ENCODE peak calls at places on chromosomes 7 and 10, in seven cellular contexts. One of them, this sample, is unnamed.
A peak's percentile ranks its signal among the peaks of the same experiment; 100 is the strongest.

GRCh38 chr7:108459922-108460551 is 3.8 kb upstream of the NRCAM start:
- DNase-seq in GM12878: no peak
- DNase-seq in HCT116: peak; percentile 4
- DNase-seq in IMR-90: no peak
- DNase-seq in K562: peak; percentile 60
- DNase-seq in SK-N-SH: peak; percentile 66
- DNase-seq in H1: no peak
- DNase-seq in this sample: peak; percentile 63

GRCh38 chr10:35386594-35387174 is 50.4 kb downstream of the CCNY start:
- DNase-seq in GM12878: no peak
- DNase-seq in HCT116: no peak
- DNase-seq in IMR-90: peak; percentile 37
- DNase-seq in K562: peak; percentile 85
- DNase-seq in SK-N-SH: peak; percentile 40
- DNase-seq in H1: no peak
- DNase-seq in this sample: no peak

GRCh38 chr7:127252736-127253288 is at the start of gene GRM8:
- DNase-seq in GM12878: no peak
- DNase-seq in HCT116: no peak
- DNase-seq in IMR-90: peak; percentile 22
- DNase-seq in K562: peak; percentile 55
- DNase-seq in SK-N-SH: peak; percentile 89
- DNase-seq in H1: peak; percentile 47
- DNase-seq in this sample: peak; percentile 13

GRCh38 chr10:70272925-70273316 is 10.9 kb downstream of the NPFFR1 start:
- DNase-seq in GM12878: peak; percentile 74
- DNase-seq in HCT116: no peak
- DNase-seq in IMR-90: peak; percentile 41
- DNase-seq in K562: peak; percentile 10
- DNase-seq in SK-N-SH: peak; percentile 49
- DNase-seq in H1: no peak
- DNase-seq in this sample: peak; percentile 37

GRCh38 chr10:63910806-63911205 is 389.6 kb downstream of the REEP3 start:
- DNase-seq in GM12878: no peak
- DNase-seq in HCT116: no peak
- DNase-seq in IMR-90: no peak
- DNase-seq in K562: no peak
- DNase-seq in SK-N-SH: no peak
- DNase-seq in H1: no peak
- DNase-seq in this sample: no peak

GRCh38 chr7:142482899-142483658 is 225.2 kb upstream of the PRSS58 start:
- DNase-seq in GM12878: no peak
- DNase-seq in HCT116: peak; percentile 35
- DNase-seq in IMR-90: peak; percentile 66
- DNase-seq in K562: peak; percentile 59
- DNase-seq in SK-N-SH: peak; percentile 55
- DNase-seq in H1: no peak
- DNase-seq in this sample: peak; percentile 25

GRCh38 chr10:108461976-108462375 is 1297.5 kb upstream of the SORCS1 start:
- DNase-seq in GM12878: no peak
- DNase-seq in HCT116: no peak
- DNase-seq in IMR-90: no peak
- DNase-seq in K562: no peak
- DNase-seq in SK-N-SH: no peak
- DNase-seq in H1: no peak
- DNase-seq in this sample: no peak

GRCh38 chr10:1180836-1181235 is 124.7 kb downstream of the WDR37 start:
- DNase-seq in GM12878: no peak
- DNase-seq in HCT116: no peak
- DNase-seq in IMR-90: no peak
- DNase-seq in K562: peak; percentile 23
- DNase-seq in SK-N-SH: no peak
- DNase-seq in H1: no peak
- DNase-seq in this sample: no peak

GRCh38 chr7:105678811-105679495 is 97.7 kb upstream of the EFCAB10 start:
- DNase-seq in GM12878: no peak
- DNase-seq in HCT116: no peak
- DNase-seq in IMR-90: peak; percentile 50
- DNase-seq in K562: peak; percentile 46
- DNase-seq in SK-N-SH: no peak
- DNase-seq in H1: no peak
- DNase-seq in this sample: no peak

GRCh38 chr10:132847856-132848255 is 61.9 kb upstream of the NKX6-2 start:
- DNase-seq in GM12878: no peak
- DNase-seq in HCT116: no peak
- DNase-seq in IMR-90: no peak
- DNase-seq in K562: no peak
- DNase-seq in SK-N-SH: peak; percentile 28
- DNase-seq in H1: no peak
- DNase-seq in this sample: no peak

GRCh38 chr7:1925349-1925748 is 255.3 kb downstream of the ELFN1 start:
- DNase-seq in GM12878: no peak
- DNase-seq in HCT116: no peak
- DNase-seq in IMR-90: no peak
- DNase-seq in K562: peak; percentile 34
- DNase-seq in SK-N-SH: no peak
- DNase-seq in H1: no peak
- DNase-seq in this sample: no peak

GRCh38 chr10:72563327-72563932 is 62.4 kb downstream of the MICU1 start:
- DNase-seq in GM12878: peak; percentile 69
- DNase-seq in HCT116: no peak
- DNase-seq in IMR-90: no peak
- DNase-seq in K562: no peak
- DNase-seq in SK-N-SH: no peak
- DNase-seq in H1: no peak
- DNase-seq in this sample: no peak

GRCh38 chr10:123117644-123118409 is 17.9 kb upstream of the HMX3 start:
- DNase-seq in GM12878: no peak
- DNase-seq in HCT116: no peak
- DNase-seq in IMR-90: no peak
- DNase-seq in K562: no peak
- DNase-seq in SK-N-SH: no peak
- DNase-seq in H1: no peak
- DNase-seq in this sample: no peak

GRCh38 chr7:155456772-155457543 is 971 bp upstream of the EN2 start:
- DNase-seq in GM12878: no peak
- DNase-seq in HCT116: no peak
- DNase-seq in IMR-90: peak; percentile 31
- DNase-seq in K562: peak; percentile 38
- DNase-seq in SK-N-SH: peak; percentile 94
- DNase-seq in H1: no peak
- DNase-seq in this sample: peak; percentile 91

GRCh38 chr7:100888988-100889760 is at the start of gene UFSP1:
- DNase-seq in GM12878: no peak
- DNase-seq in HCT116: peak; percentile 21
- DNase-seq in IMR-90: no peak
- DNase-seq in K562: no peak
- DNase-seq in SK-N-SH: no peak
- DNase-seq in H1: no peak
- DNase-seq in this sample: no peak

GRCh38 chr7:24199978-24200377 is 84.0 kb upstream of the NPY start:
- DNase-seq in GM12878: no peak
- DNase-seq in HCT116: no peak
- DNase-seq in IMR-90: no peak
- DNase-seq in K562: no peak
- DNase-seq in SK-N-SH: peak; percentile 56
- DNase-seq in H1: no peak
- DNase-seq in this sample: no peak

GRCh38 chr10:71127019-71127534 is 85.3 kb upstream of the UNC5B start:
- DNase-seq in GM12878: no peak
- DNase-seq in HCT116: no peak
- DNase-seq in IMR-90: no peak
- DNase-seq in K562: no peak
- DNase-seq in SK-N-SH: no peak
- DNase-seq in H1: no peak
- DNase-seq in this sample: no peak

GRCh38 chr10:21052709-21053104 is 155.6 kb upstream of the NEBL start:
- DNase-seq in GM12878: no peak
- DNase-seq in HCT116: no peak
- DNase-seq in IMR-90: no peak
- DNase-seq in K562: no peak
- DNase-seq in SK-N-SH: no peak
- DNase-seq in H1: no peak
- DNase-seq in this sample: no peak

GRCh38 chr10:23525406-23525805 is 86.5 kb downstream of the OTUD1 start:
- DNase-seq in GM12878: no peak
- DNase-seq in HCT116: no peak
- DNase-seq in IMR-90: peak; percentile 7
- DNase-seq in K562: no peak
- DNase-seq in SK-N-SH: peak; percentile 37
- DNase-seq in H1: no peak
- DNase-seq in this sample: peak; percentile 4

GRCh38 chr7:113267885-113268284 is 149.5 kb upstream of the SMIM30 start:
- DNase-seq in GM12878: no peak
- DNase-seq in HCT116: no peak
- DNase-seq in IMR-90: peak; percentile 91
- DNase-seq in K562: no peak
- DNase-seq in SK-N-SH: no peak
- DNase-seq in H1: no peak
- DNase-seq in this sample: no peak

GRCh38 chr10:77173615-77174461 is 463.8 kb downstream of the KCNMA1 start:
- DNase-seq in GM12878: peak; percentile 28
- DNase-seq in HCT116: peak; percentile 66
- DNase-seq in IMR-90: peak; percentile 79
- DNase-seq in K562: peak; percentile 81
- DNase-seq in SK-N-SH: peak; percentile 66
- DNase-seq in H1: peak; percentile 72
- DNase-seq in this sample: peak; percentile 80
- TF ChIP-seq RAD21 in GM12878: peak; percentile 96
- TF ChIP-seq RAD21 in HCT116: peak; percentile 90
- TF ChIP-seq RAD21 in IMR-90: peak; percentile 96
- TF ChIP-seq RAD21 in K562: peak; percentile 77
- TF ChIP-seq RAD21 in SK-N-SH: peak; percentile 97
- TF ChIP-seq RAD21 in H1: peak; percentile 93
- TF ChIP-seq RAD21 in this sample: peak; percentile 96

GRCh38 chr10:3806603-3807002 is 21.6 kb upstream of the KLF6 start:
- DNase-seq in GM12878: no peak
- DNase-seq in HCT116: no peak
- DNase-seq in IMR-90: peak; percentile 94
- DNase-seq in K562: no peak
- DNase-seq in SK-N-SH: no peak
- DNase-seq in H1: no peak
- DNase-seq in this sample: peak; percentile 90

GRCh38 chr10:3803884-3804741 is 19.1 kb upstream of the KLF6 start:
- DNase-seq in GM12878: no peak
- DNase-seq in HCT116: no peak
- DNase-seq in IMR-90: peak; percentile 13
- DNase-seq in K562: peak; percentile 86
- DNase-seq in SK-N-SH: no peak
- DNase-seq in H1: no peak
- DNase-seq in this sample: no peak

GRCh38 chr10:3805791-3806381 is 20.9 kb upstream of the KLF6 start:
- DNase-seq in GM12878: no peak
- DNase-seq in HCT116: peak; percentile 51
- DNase-seq in IMR-90: peak; percentile 77
- DNase-seq in K562: peak; percentile 79
- DNase-seq in SK-N-SH: no peak
- DNase-seq in H1: no peak
- DNase-seq in this sample: peak; percentile 67

GRCh38 chr10:3803295-3803883 is 18.4 kb upstream of the KLF6 start:
- DNase-seq in GM12878: no peak
- DNase-seq in HCT116: no peak
- DNase-seq in IMR-90: peak; percentile 55
- DNase-seq in K562: peak; percentile 83
- DNase-seq in SK-N-SH: no peak
- DNase-seq in H1: no peak
- DNase-seq in this sample: no peak

GRCh38 chr10:3805227-3805790 is 20.3 kb upstream of the KLF6 start:
- DNase-seq in GM12878: peak; percentile 71
- DNase-seq in HCT116: peak; percentile 56
- DNase-seq in IMR-90: peak; percentile 83
- DNase-seq in K562: peak; percentile 66
- DNase-seq in SK-N-SH: no peak
- DNase-seq in H1: no peak
- DNase-seq in this sample: peak; percentile 81
- TF ChIP-seq RAD21 in GM12878: no peak
- TF ChIP-seq RAD21 in HCT116: no peak
- TF ChIP-seq RAD21 in IMR-90: no peak
- TF ChIP-seq RAD21 in K562: no peak
- TF ChIP-seq RAD21 in SK-N-SH: no peak
- TF ChIP-seq RAD21 in H1: no peak
- TF ChIP-seq RAD21 in this sample: no peak

DNA sequence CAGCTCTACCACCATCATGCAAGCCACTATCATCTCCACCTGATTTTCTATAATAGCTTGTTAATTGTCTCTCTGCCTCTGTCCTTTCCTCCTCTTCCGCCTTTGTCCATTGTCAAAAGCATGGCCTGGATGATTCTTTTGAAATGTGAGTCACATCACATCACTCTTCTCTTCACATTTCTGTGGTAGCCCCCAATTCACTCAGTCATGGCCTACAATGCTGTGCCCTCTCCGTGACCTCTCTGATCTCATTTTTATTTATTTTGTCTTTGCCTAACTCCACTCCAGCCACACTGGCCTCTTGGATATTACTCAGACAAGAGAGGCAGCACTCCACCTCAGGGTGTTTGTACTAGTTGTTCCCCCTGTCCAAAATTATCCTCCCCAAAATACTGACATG is 4.9 kb upstream of the ABCB4 start:
- DNase-seq in GM12878: no peak
- DNase-seq in HCT116: no peak
- DNase-seq in IMR-90: no peak
- DNase-seq in K562: no peak
- DNase-seq in SK-N-SH: no peak
- DNase-seq in H1: no peak
- DNase-seq in this sample: no peak
- TF ChIP-seq RAD21 in GM12878: no peak
- TF ChIP-seq RAD21 in HCT116: no peak
- TF ChIP-seq RAD21 in IMR-90: no peak
- TF ChIP-seq RAD21 in K562: no peak
- TF ChIP-seq RAD21 in SK-N-SH: no peak
- TF ChIP-seq RAD21 in H1: no peak
- TF ChIP-seq RAD21 in this sample: no peak

DNA sequence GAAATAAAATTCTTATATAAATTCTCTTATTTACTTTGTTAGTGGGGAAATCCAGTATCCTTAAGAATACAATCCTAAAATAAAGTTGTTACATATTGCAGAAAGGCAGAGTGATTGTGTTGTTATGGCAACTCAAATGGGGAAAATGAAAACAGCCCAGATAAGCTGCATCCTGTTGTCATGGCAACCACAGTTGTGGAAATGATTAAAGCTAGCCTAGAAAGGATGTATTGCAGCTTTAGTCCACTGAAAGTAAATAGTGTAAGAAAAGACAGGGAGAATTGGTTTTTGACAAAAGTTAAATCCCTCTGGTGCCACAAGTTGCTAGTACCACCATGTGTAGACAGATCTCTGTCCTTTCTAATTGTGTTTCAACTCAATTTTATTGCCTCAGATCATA is 43.2 kb downstream of the BTRC start:
- DNase-seq in GM12878: no peak
- DNase-seq in HCT116: peak; percentile 6
- DNase-seq in IMR-90: peak; percentile 76
- DNase-seq in K562: peak; percentile 16
- DNase-seq in SK-N-SH: peak; percentile 76
- DNase-seq in H1: no peak
- DNase-seq in this sample: peak; percentile 26
- TF ChIP-seq RAD21 in GM12878: no peak
- TF ChIP-seq RAD21 in HCT116: no peak
- TF ChIP-seq RAD21 in IMR-90: no peak
- TF ChIP-seq RAD21 in K562: no peak
- TF ChIP-seq RAD21 in SK-N-SH: no peak
- TF ChIP-seq RAD21 in H1: no peak
- TF ChIP-seq RAD21 in this sample: no peak

GRCh38 chr10:103350175-103350521 is 792 bp downstream of the PCGF6 start:
- DNase-seq in GM12878: no peak
- DNase-seq in HCT116: no peak
- DNase-seq in IMR-90: no peak
- DNase-seq in K562: no peak
- DNase-seq in SK-N-SH: no peak
- DNase-seq in H1: no peak
- DNase-seq in this sample: no peak
- TF ChIP-seq RAD21 in GM12878: no peak
- TF ChIP-seq RAD21 in HCT116: no peak
- TF ChIP-seq RAD21 in IMR-90: no peak
- TF ChIP-seq RAD21 in K562: no peak
- TF ChIP-seq RAD21 in SK-N-SH: no peak
- TF ChIP-seq RAD21 in H1: no peak
- TF ChIP-seq RAD21 in this sample: no peak